ENCODE peak calls at places on chromosomes 1 and 21, in six cellular contexts. U, T, J, R, Y and I are unnamed samples.
A peak's percentile ranks its signal among the peaks of the same experiment; 100 is the strongest.

GRCh38 chr21:15755125-15755524 is 25.3 kb downstream of the USP25 start:
- DNase-seq in U (no peak), T (no peak), J (no peak), R (no peak), Y (no peak), I (no peak)

GRCh38 chr1:84973493-84974334 is 23.2 kb downstream of the MCOLN2 start:
- DNase-seq in U (no peak), T (no peak), J (no peak), R (no peak), Y (no peak), I (no peak)

GRCh38 chr1:25743164-25744139 is 56.5 kb upstream of the SELENON start:
- DNase-seq in U (no peak), T (no peak), J (no peak), R (peak; percentile 23), Y (no peak), I (peak; percentile 96)

GRCh38 chr1:223401873-223402789 is 8.9 kb downstream of the CCDC185 start:
- DNase-seq in U (no peak), T (no peak), J (peak; percentile 65), R (no peak), Y (no peak), I (no peak)

GRCh38 chr1:6259491-6260362 is 1.2 kb downstream of the GPR153 start:
- DNase-seq in U (peak; percentile 78), T (peak; percentile 91), J (peak; percentile 87), R (peak; percentile 85), Y (peak; percentile 42), I (peak; percentile 77)

GRCh38 chr1:234836045-234836681 is 226.2 kb upstream of the IRF2BP2 start:
- DNase-seq in U (no peak), T (no peak), J (no peak), R (no peak), Y (no peak), I (no peak)

GRCh38 chr21:46151261-46151988 is 4.0 kb downstream of the FTCD start:
- DNase-seq in U (no peak), T (no peak), J (no peak), R (peak; percentile 15), Y (no peak), I (peak; percentile 6)

GRCh38 chr1:21517660-21518480 is 8.6 kb downstream of the ALPL start:
- DNase-seq in U (no peak), T (no peak), J (no peak), R (no peak), Y (no peak), I (no peak)

GRCh38 chr1:59473813-59474212 is 176.9 kb downstream of the FGGY start:
- DNase-seq in U (no peak), T (no peak), J (no peak), R (no peak), Y (no peak), I (no peak)